ENCODE peak calls at places on chromosomes 16 and 17, in four cellular contexts. A, P, Q and C are unnamed samples.

GRCh38 chr16:60151987-60152386 is 1417.9 kb upstream of the GOT2 start:
- DNase-seq in A (no peak), P (no peak), Q (peak), C (no peak)

GRCh38 chr17:5825717-5826330 is 241.5 kb upstream of the NLRP1 start:
- DNase-seq in A (no peak), P (no peak), Q (no peak), C (no peak)

GRCh38 chr17:32915108-32915700 is 12.7 kb upstream of the TMEM98 start:
- DNase-seq in A (no peak), P (no peak), Q (no peak), C (no peak)

GRCh38 chr17:79304907-79305306 is 230.3 kb downstream of the ENGASE start:
- DNase-seq in A (no peak), P (no peak), Q (no peak), C (no peak)

GRCh38 chr17:79615926-79616325 is 5.1 kb upstream of the RBFOX3 start:
- DNase-seq in A (no peak), P (no peak), Q (no peak), C (no peak)

GRCh38 chr17:29709861-29710849 is 87.4 kb upstream of the CORO6 start:
- DNase-seq in A (no peak), P (no peak), Q (no peak), C (no peak)

GRCh38 chr17:75764711-75765421 is at the start of gene GALK1:
- DNase-seq in A (peak), P (peak), Q (peak), C (no peak)

GRCh38 chr17:63930951-63931575 is 1.1 kb downstream of the CD79B start:
- DNase-seq in A (peak), P (peak), Q (no peak), C (peak)

GRCh38 chr17:36183001-36183810 is 6.8 kb upstream of the TBC1D3B start:
- DNase-seq in A (no peak), P (peak), Q (peak), C (no peak)

GRCh38 chr17:64707077-64707591 is 45.0 kb upstream of the SMURF2 start:
- DNase-seq in A (no peak), P (peak), Q (peak), C (no peak)

GRCh38 chr16:466651-467050 is 41.2 kb downstream of the RAB11FIP3 start:
- DNase-seq in A (no peak), P (no peak), Q (no peak), C (no peak)

GRCh38 chr17:82094931-82095776 is 2.9 kb downstream of the FASN start:
- DNase-seq in A (no peak), P (no peak), Q (no peak), C (no peak)

GRCh38 chr17:7557825-7558543 is 566 bp upstream of the TNFSF13 start:
- DNase-seq in A (no peak), P (peak), Q (peak), C (no peak)

GRCh38 chr16:1678500-1679098 is 520 bp downstream of the JPT2 start:
- DNase-seq in A (peak), P (peak), Q (peak), C (no peak)

GRCh38 chr17:61205931-61206330 is 193.7 kb upstream of the TBX2 start:
- DNase-seq in A (no peak), P (no peak), Q (no peak), C (no peak)

GRCh38 chr17:17363638-17364337 is 60.6 kb downstream of the NT5M start:
- DNase-seq in A (no peak), P (no peak), Q (peak), C (no peak)

GRCh38 chr17:50681260-50682200 is 26.2 kb downstream of the ANKRD40 start:
- DNase-seq in A (no peak), P (peak), Q (peak), C (no peak)

GRCh38 chr17:78131172-78132085 is 858 bp downstream of the TMC8 start:
- DNase-seq in A (no peak), P (no peak), Q (no peak), C (no peak)

GRCh38 chr16:55478827-55479559 is at the start of gene MMP2:
- DNase-seq in A (no peak), P (peak), Q (peak), C (no peak)
- H3K4me3 ChIP-seq in A (no peak), P (peak), Q (peak), C (no peak)

GRCh38 chr16:50368410-50369132 is at the start of gene BRD7:
- DNase-seq in A (peak), P (peak), Q (peak), C (no peak)
- TF ChIP-seq CTCF in A (no peak), P (peak), Q (peak), C (peak)

GRCh38 chr17:38897671-38898290 is 27.6 kb upstream of the LASP1NB start:
- DNase-seq in A (no peak), P (no peak), Q (no peak), C (no peak)
- H3K4me3 ChIP-seq in A (peak), P (no peak), Q (no peak), C (no peak)

DNA sequence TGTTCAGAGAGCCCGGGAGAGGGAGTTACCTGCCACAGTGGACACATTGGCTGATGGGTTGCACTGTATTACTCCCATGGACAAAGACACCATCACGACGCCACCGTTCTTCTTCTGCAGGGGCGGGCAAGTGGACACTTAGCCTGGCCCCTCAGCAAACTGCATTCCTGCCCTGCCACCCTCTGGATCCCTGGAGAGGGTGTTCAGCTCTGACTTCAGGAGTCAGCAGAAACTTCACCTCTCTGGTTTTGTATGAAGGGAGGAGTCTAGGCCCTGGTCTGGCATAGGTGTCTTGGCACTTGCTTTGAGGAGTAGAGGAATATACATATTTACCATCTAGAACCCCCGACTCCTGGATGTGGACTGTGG is 9.3 kb downstream of the DPEP2 start:
- DNase-seq in A (no peak), P (no peak), Q (no peak), C (no peak)
- TF ChIP-seq CTCF in A (no peak), P (no peak), Q (no peak), C (no peak)

DNA sequence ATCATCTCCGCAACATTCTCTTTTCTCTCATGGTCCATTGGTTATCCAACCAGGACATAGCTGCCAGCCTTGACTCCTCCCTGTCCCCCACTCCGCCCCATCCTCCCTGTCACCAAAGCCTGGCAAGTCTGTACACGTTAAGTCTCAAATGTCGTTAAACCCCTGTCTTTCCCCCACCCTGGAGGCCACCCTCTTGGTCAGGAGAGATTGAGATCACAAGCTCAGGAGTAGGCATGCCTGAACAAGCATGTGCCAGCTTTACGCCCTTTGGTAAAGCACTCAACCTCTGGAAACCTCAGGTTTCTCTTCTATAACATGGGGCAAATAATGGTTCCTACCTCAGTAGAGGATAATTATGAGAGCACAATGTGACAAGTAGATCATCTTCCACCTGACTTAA is 38.1 kb upstream of the CCL1 start:
- DNase-seq in A (no peak), P (no peak), Q (no peak), C (no peak)
- H3K4me3 ChIP-seq in A (no peak), P (no peak), Q (no peak), C (no peak)

GRCh38 chr17:44564429-44564828 is 7.1 kb downstream of the FZD2 start:
- DNase-seq in A (no peak), P (no peak), Q (no peak), C (no peak)
- TF ChIP-seq CTCF in A (no peak), P (no peak), Q (no peak), C (no peak)

DNA sequence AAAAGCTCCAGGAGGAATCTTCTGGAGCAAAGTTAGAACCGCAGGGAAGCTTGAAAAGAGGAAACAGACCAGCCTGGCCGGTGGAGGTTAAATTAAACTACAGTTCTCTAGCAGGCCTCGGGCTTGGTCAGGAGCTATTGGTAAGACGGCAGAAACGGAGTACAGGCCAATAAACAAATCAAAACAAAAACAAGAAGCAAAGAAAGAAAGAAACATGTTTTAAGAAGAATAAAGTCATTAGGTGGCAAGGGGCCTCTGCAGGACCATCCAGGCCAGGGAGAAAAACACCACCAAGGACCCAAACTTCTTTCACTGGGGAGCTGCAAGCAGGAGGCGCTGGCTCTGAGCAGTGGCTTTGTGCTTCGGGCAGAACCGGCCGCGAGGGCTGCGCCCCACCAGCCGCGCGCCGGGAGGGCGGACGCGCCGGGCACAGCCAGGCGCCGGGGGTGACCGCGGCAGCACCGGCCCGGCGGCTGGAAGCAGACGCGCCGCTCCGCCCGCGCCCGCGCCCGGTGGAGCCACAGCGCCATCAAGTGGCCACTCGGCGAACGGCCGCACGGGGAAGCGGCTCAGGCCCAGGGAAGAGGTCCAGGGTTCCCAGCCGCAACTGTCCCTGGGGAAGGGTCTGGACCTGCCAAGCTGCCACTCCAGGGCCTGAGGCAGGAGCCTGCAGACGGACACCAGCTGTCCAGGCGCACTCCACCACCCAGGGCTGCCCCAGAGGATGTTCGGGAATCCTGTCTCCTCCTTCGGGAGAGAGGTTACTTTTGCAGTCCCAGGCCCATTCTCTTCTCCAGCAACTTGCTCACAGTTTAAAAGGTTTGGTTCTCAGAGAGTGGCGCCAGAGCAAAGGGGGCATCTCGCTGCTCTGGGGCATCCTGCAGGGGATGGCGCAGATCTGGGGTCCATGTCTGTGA is 419.4 kb downstream of the SOX9 start:
- DNase-seq in A (peak), P (peak), Q (peak), C (no peak)
- H3K4me3 ChIP-seq in A (no peak), P (no peak), Q (no peak), C (no peak)